ENCODE peak calls at places on chromosomes 2 and 18, in four cellular contexts. Y is IMR-90, Z is H1, M is K562. S is an unnamed sample.

GRCh38 chr2:160387558-160388262 is 105.9 kb downstream of the RBMS1 start:
- DNase-seq in Y (peak; percentile 100), Z (no peak), M (no peak), S (no peak)

GRCh38 chr2:141522702-141523101 is 608.1 kb downstream of the LRP1B start:
- DNase-seq in Z (no peak), Y (no peak), M (no peak), S (no peak)

GRCh38 chr2:60329225-60329624 is 224.2 kb downstream of the BCL11A start:
- DNase-seq in Z (no peak), M (no peak), Y (no peak), S (no peak)

GRCh38 chr2:96792772-96793749 is 23.0 kb upstream of the CNNM3 start:
- DNase-seq in M (no peak), Z (no peak), Y (no peak), S (no peak)

GRCh38 chr2:128237911-128238697 is 80.6 kb downstream of the HS6ST1 start:
- DNase-seq in Y (no peak), Z (no peak), M (no peak), S (no peak)

GRCh38 chr2:67329951-67330350 is 67.2 kb upstream of the ETAA1 start:
- DNase-seq in Z (no peak), M (no peak), Y (no peak), S (no peak)

GRCh38 chr2:75853441-75853840 is 142.7 kb upstream of the GCFC2 start:
- DNase-seq in Y (no peak), Z (no peak), M (no peak), S (no peak)

GRCh38 chr2:127371037-127371436 is 16.7 kb downstream of the MAP3K2 start:
- DNase-seq in Z (no peak), Y (no peak), M (no peak), S (no peak)

GRCh38 chr2:12684471-12684936 is 32.2 kb upstream of the TRIB2 start:
- DNase-seq in Y (peak; percentile 63), Z (no peak), M (no peak), S (no peak)

GRCh38 chr2:33181466-33181865 is 234.7 kb downstream of the LTBP1 start:
- DNase-seq in M (no peak), Z (no peak), Y (no peak), S (no peak)

GRCh38 chr2:24855703-24856102 is 62.5 kb downstream of the CENPO start:
- DNase-seq in M (no peak), Y (peak; percentile 57), Z (no peak), S (no peak)

GRCh38 chr2:181953773-181954537 is 31.7 kb upstream of the PPP1R1C start:
- DNase-seq in Y (peak; percentile 62), Z (peak; percentile 67), M (peak; percentile 70), S (peak; percentile 19)

GRCh38 chr2:216057688-216058193 is 23.9 kb downstream of the PECR start:
- DNase-seq in M (no peak), Y (peak; percentile 70), Z (no peak), S (peak; percentile 96)

GRCh38 chr2:128631698-128632490 is 313.2 kb upstream of the HS6ST1 start:
- DNase-seq in M (no peak), Z (no peak), Y (no peak), S (no peak)

GRCh38 chr2:99970292-99970868 is 172.0 kb downstream of the AFF3 start:
- DNase-seq in Z (no peak), M (no peak), Y (peak; percentile 58), S (no peak)

GRCh38 chr18:76558881-76559667 is 64.0 kb upstream of the ZNF516 start:
- DNase-seq in M (no peak), Y (peak; percentile 41), Z (no peak), S (no peak)

GRCh38 chr2:45068643-45069140 is 59.4 kb upstream of the SIX2 start:
- DNase-seq in M (no peak), Z (no peak), Y (no peak), S (no peak)

GRCh38 chr2:15092691-15093090 is 460.2 kb downstream of the LRATD1 start:
- DNase-seq in M (no peak), Z (no peak), Y (peak; percentile 64), S (no peak)

GRCh38 chr2:11807156-11808015 is 61.0 kb downstream of the LPIN1 start:
- DNase-seq in M (no peak), Y (no peak), Z (no peak), S (no peak)

GRCh38 chr18:79064228-79064627 is 5.0 kb upstream of the ATP9B start:
- DNase-seq in Y (no peak), Z (no peak), M (no peak), S (no peak)

GRCh38 chr2:85264471-85264870 is 63.3 kb downstream of the TGOLN2 start:
- DNase-seq in Y (peak; percentile 33), M (no peak), Z (no peak), S (no peak)

GRCh38 chr2:211049321-211050018 is 493.1 kb downstream of the CPS1 start:
- DNase-seq in Z (no peak), Y (no peak), M (no peak), S (no peak)

GRCh38 chr2:30225131-30225762 is 6.1 kb upstream of the LBH start:
- DNase-seq in M (no peak), Y (peak; percentile 87), Z (no peak), S (no peak)

GRCh38 chr18:11981633-11982366 is 493 bp downstream of the IMPA2 start:
- DNase-seq in M (no peak), Y (peak; percentile 19), Z (no peak), S (no peak)

GRCh38 chr2:164722604-164723338 is 101.5 kb upstream of the GRB14 start:
- DNase-seq in Z (no peak), M (no peak), Y (no peak), S (no peak)

GRCh38 chr2:85584354-85584856 is at the start of gene VAMP5:
- DNase-seq in Y (no peak), Z (no peak), M (no peak), S (no peak)

GRCh38 chr2:74415762-74416395 is 5.5 kb downstream of the C2orf81 start:
- DNase-seq in Y (no peak), Z (no peak), M (no peak), S (no peak)

GRCh38 chr2:204645018-204645775 is 99.9 kb downstream of the PARD3B start:
- DNase-seq in Y (peak; percentile 64), Z (no peak), M (no peak), S (no peak)

GRCh38 chr18:12882416-12882815 is 1.6 kb downstream of the PTPN2 start:
- DNase-seq in Y (peak; percentile 57), M (no peak), Z (no peak), S (no peak)

GRCh38 chr18:32576296-32576916 is 105.7 kb upstream of the GAREM1 start:
- DNase-seq in Y (peak; percentile 5), M (no peak), Z (no peak), S (no peak)

DNA sequence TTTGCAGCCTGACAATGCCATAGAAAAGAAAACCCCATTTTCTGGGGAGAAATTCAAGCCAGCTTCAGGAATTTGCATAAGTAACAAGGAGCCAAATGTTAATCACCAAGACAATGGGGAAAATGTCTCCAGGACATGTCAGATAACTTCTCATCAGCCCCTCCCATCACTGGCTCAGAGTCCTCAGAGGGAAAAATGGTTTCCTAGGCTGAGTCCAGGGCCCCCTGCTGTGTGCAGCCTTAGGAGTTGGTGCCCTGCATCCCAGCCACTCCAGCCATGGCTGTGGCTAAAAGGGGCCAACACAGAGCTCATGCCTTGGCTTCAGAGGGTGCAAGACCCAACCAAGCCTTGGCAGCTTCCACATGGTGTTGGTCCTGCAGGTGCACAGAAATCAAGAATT is 63.7 kb upstream of the FANCL start:
- DNase-seq in M (no peak), Y (no peak), Z (no peak), S (no peak)
- TF ChIP-seq CHD1 in M (no peak), Y (no peak), Z (no peak), S (no peak)

GRCh38 chr2:130371723-130372054 is 15.8 kb downstream of the PTPN18 start:
- DNase-seq in Y (peak; percentile 21), Z (no peak), M (no peak), S (no peak)
- TF ChIP-seq CHD1 in Y (no peak), Z (no peak), M (no peak), S (no peak)

GRCh38 chr2:230919681-230920080 is 5.4 kb downstream of the GPR55 start:
- DNase-seq in M (no peak), Y (no peak), Z (no peak), S (no peak)
- TF ChIP-seq CHD1 in M (no peak), Y (no peak), Z (no peak), S (peak; percentile 60)

GRCh38 chr18:41323044-41323443 is 632.0 kb upstream of the PIK3C3 start:
- DNase-seq in M (no peak), Z (no peak), Y (peak; percentile 54), S (no peak)

GRCh38 chr18:41324934-41325333 is 630.1 kb upstream of the PIK3C3 start:
- DNase-seq in Z (no peak), Y (peak; percentile 47), M (no peak), S (no peak)

GRCh38 chr18:41324020-41324791 is 630.8 kb upstream of the PIK3C3 start:
- DNase-seq in Z (no peak), Y (peak; percentile 17), M (no peak), S (no peak)

GRCh38 chr18:41315134-41315533 is 639.9 kb upstream of the PIK3C3 start:
- DNase-seq in Y (no peak), Z (no peak), M (no peak), S (no peak)

GRCh38 chr18:41320090-41320489 is 634.9 kb upstream of the PIK3C3 start:
- DNase-seq in M (no peak), Z (no peak), Y (no peak), S (no peak)
- TF ChIP-seq CHD1 in M (no peak), Z (no peak), Y (no peak), S (no peak)

DNA sequence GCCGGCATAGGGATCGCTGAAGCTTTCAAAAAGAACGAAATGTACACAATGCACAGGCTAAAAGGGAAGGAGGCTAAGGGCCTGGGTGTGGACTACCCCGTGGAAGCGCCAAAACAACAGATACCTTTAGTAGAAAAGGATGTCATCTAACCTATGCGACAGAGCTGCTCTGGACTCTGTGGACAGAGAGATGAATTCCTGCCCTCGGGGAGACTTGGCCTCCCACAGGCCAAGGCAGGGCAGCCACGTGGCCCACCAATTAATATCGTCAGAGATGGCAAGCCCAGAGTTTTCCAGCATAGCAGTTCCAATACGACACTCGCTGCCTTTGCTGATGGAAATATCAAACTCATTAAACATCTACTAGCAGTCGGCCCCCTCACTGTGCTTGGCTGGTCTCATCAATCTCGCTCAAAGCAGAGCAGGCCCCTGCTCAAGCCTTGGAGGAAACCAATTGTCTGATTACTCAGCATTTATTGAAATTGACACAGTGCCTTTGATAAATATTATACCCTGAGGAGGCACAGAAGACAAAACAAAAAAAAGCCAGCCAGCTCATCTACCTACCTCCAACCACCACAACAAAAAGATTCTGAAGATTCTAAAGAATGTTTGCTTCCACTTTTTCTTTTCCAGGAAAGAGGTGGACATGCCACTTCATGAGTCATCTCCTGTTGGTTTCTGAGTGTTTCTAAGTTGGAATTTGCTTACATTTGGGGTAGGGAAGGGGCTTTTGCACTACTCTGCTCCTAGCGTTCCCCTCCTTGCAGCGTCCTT is 79.0 kb upstream of the ACAA2 start:
- DNase-seq in M (no peak), Y (peak; percentile 20), Z (no peak), S (no peak)
- TF ChIP-seq CHD1 in M (no peak), Y (no peak), Z (no peak), S (no peak)

S was measured in GM12878.